ENCODE peak calls at places on chromosomes 5 and 9, in four cellular contexts. One of them, this sample, is unnamed.
A peak's percentile ranks its signal among the peaks of the same experiment; 100 is the strongest.

GRCh38 chr5:102651466-102651865 is 103.6 kb upstream of the PAM start:
- DNase-seq in GM23248: peak; percentile 25
- DNase-seq in psoas muscle: no peak
- DNase-seq in mesenchymal stem cell: no peak
- DNase-seq in this sample: no peak

GRCh38 chr9:21160178-21160577 is 6.3 kb downstream of the IFNA21 start:
- DNase-seq in GM23248: no peak
- DNase-seq in psoas muscle: no peak
- DNase-seq in mesenchymal stem cell: peak; percentile 44
- DNase-seq in this sample: no peak

GRCh38 chr5:88929385-88929784 is 46.4 kb upstream of the MEF2C start:
- DNase-seq in GM23248: no peak
- DNase-seq in psoas muscle: no peak
- DNase-seq in mesenchymal stem cell: no peak
- DNase-seq in this sample: no peak

GRCh38 chr9:89513836-89514235 is 15.9 kb upstream of the SEMA4D start:
- DNase-seq in GM23248: no peak
- DNase-seq in psoas muscle: no peak
- DNase-seq in mesenchymal stem cell: no peak
- DNase-seq in this sample: no peak

GRCh38 chr9:130315446-130316226 is 50.1 kb downstream of the HMCN2 start:
- DNase-seq in GM23248: no peak
- DNase-seq in psoas muscle: peak; percentile 33
- DNase-seq in mesenchymal stem cell: no peak
- DNase-seq in this sample: no peak

GRCh38 chr5:126376443-126376842 is 46.8 kb upstream of the GRAMD2B start:
- DNase-seq in GM23248: no peak
- DNase-seq in psoas muscle: no peak
- DNase-seq in mesenchymal stem cell: no peak
- DNase-seq in this sample: no peak

GRCh38 chr5:42759456-42759855 is 2.8 kb downstream of the CCDC152 start:
- DNase-seq in GM23248: no peak
- DNase-seq in psoas muscle: no peak
- DNase-seq in mesenchymal stem cell: no peak
- DNase-seq in this sample: no peak

GRCh38 chr9:3337515-3337914 is 188.3 kb downstream of the RFX3 start:
- DNase-seq in GM23248: peak; percentile 75
- DNase-seq in psoas muscle: no peak
- DNase-seq in mesenchymal stem cell: peak; percentile 91
- DNase-seq in this sample: peak; percentile 16

GRCh38 chr5:13346401-13346800 is 598.1 kb downstream of the DNAH5 start:
- DNase-seq in GM23248: no peak
- DNase-seq in psoas muscle: no peak
- DNase-seq in mesenchymal stem cell: no peak
- DNase-seq in this sample: no peak

GRCh38 chr9:114551750-114552685 is 35.6 kb upstream of the ATP6V1G1 start:
- DNase-seq in GM23248: peak; percentile 99
- DNase-seq in psoas muscle: no peak
- DNase-seq in mesenchymal stem cell: peak; percentile 99
- DNase-seq in this sample: no peak

GRCh38 chr5:41650131-41650530 is 139.7 kb upstream of the PLCXD3 start:
- DNase-seq in GM23248: no peak
- DNase-seq in psoas muscle: no peak
- DNase-seq in mesenchymal stem cell: no peak
- DNase-seq in this sample: no peak

GRCh38 chr5:103624035-103624461 is 61.5 kb upstream of the NUDT12 start:
- DNase-seq in GM23248: peak; percentile 2
- DNase-seq in psoas muscle: no peak
- DNase-seq in mesenchymal stem cell: peak; percentile 88
- DNase-seq in this sample: no peak

GRCh38 chr5:54281933-54282332 is 28.4 kb downstream of the ARL15 start:
- DNase-seq in GM23248: no peak
- DNase-seq in psoas muscle: no peak
- DNase-seq in mesenchymal stem cell: no peak
- DNase-seq in this sample: no peak

GRCh38 chr9:38700695-38701094 is 19.2 kb downstream of the FAM240B start:
- DNase-seq in GM23248: no peak
- DNase-seq in psoas muscle: no peak
- DNase-seq in mesenchymal stem cell: no peak
- DNase-seq in this sample: no peak

GRCh38 chr5:96254980-96255681 is 177.9 kb downstream of the PCSK1 start:
- DNase-seq in GM23248: peak; percentile 90
- DNase-seq in psoas muscle: no peak
- DNase-seq in mesenchymal stem cell: peak; percentile 68
- DNase-seq in this sample: no peak

GRCh38 chr5:159849437-159850191 is 66.7 kb upstream of the ADRA1B start:
- DNase-seq in GM23248: peak; percentile 88
- DNase-seq in psoas muscle: no peak
- DNase-seq in mesenchymal stem cell: peak; percentile 67
- DNase-seq in this sample: no peak

GRCh38 chr9:14320272-14321245 is 6.6 kb upstream of the NFIB start:
- DNase-seq in GM23248: peak; percentile 83
- DNase-seq in psoas muscle: no peak
- DNase-seq in mesenchymal stem cell: peak; percentile 90
- DNase-seq in this sample: peak; percentile 47

GRCh38 chr9:3200331-3200774 is 325.4 kb downstream of the RFX3 start:
- DNase-seq in GM23248: peak; percentile 90
- DNase-seq in psoas muscle: no peak
- DNase-seq in mesenchymal stem cell: peak; percentile 46
- DNase-seq in this sample: no peak

GRCh38 chr5:149796836-149797235 is 66.7 kb downstream of the PPARGC1B start:
- DNase-seq in GM23248: no peak
- DNase-seq in psoas muscle: no peak
- DNase-seq in mesenchymal stem cell: no peak
- DNase-seq in this sample: no peak

GRCh38 chr5:177390363-177391300 is 6.4 kb downstream of the SLC34A1 start:
- DNase-seq in GM23248: peak; percentile 79
- DNase-seq in psoas muscle: peak; percentile 82
- DNase-seq in mesenchymal stem cell: peak; percentile 86
- DNase-seq in this sample: peak; percentile 72

GRCh38 chr5:181173027-181173419 is 25.6 kb downstream of the OR2V2 start:
- DNase-seq in GM23248: no peak
- DNase-seq in psoas muscle: no peak
- DNase-seq in mesenchymal stem cell: no peak
- DNase-seq in this sample: no peak

GRCh38 chr9:38619556-38620447 is 594 bp downstream of the ANKRD18A start:
- DNase-seq in GM23248: peak; percentile 1
- DNase-seq in psoas muscle: no peak
- DNase-seq in mesenchymal stem cell: no peak
- DNase-seq in this sample: no peak

GRCh38 chr9:113993838-113994540 is 84.1 kb downstream of the AMBP start:
- DNase-seq in GM23248: peak; percentile 84
- DNase-seq in psoas muscle: peak; percentile 93
- DNase-seq in mesenchymal stem cell: no peak
- DNase-seq in this sample: peak; percentile 87

GRCh38 chr9:126857261-126857960 is 3.0 kb upstream of the ZBTB34 start:
- DNase-seq in GM23248: no peak
- DNase-seq in psoas muscle: no peak
- DNase-seq in mesenchymal stem cell: no peak
- DNase-seq in this sample: no peak

GRCh38 chr5:39146831-39147540 is 72.4 kb downstream of the FYB1 start:
- DNase-seq in GM23248: no peak
- DNase-seq in psoas muscle: no peak
- DNase-seq in mesenchymal stem cell: no peak
- DNase-seq in this sample: no peak

GRCh38 chr9:81395301-81396054 is 293.9 kb downstream of the TLE1 start:
- DNase-seq in GM23248: no peak
- DNase-seq in psoas muscle: no peak
- DNase-seq in mesenchymal stem cell: peak; percentile 50
- DNase-seq in this sample: no peak

GRCh38 chr5:59193616-59194319 is 610.9 kb downstream of the RAB3C start:
- DNase-seq in GM23248: peak; percentile 99
- DNase-seq in psoas muscle: peak; percentile 82
- DNase-seq in mesenchymal stem cell: peak; percentile 98
- DNase-seq in this sample: no peak

GRCh38 chr5:118311103-118311502 is 677.2 kb downstream of the DTWD2 start:
- DNase-seq in GM23248: no peak
- DNase-seq in psoas muscle: no peak
- DNase-seq in mesenchymal stem cell: no peak
- DNase-seq in this sample: no peak

GRCh38 chr9:110321055-110321454 is 16.6 kb downstream of the TXNDC8 start:
- DNase-seq in GM23248: peak; percentile 60
- DNase-seq in psoas muscle: no peak
- DNase-seq in mesenchymal stem cell: no peak
- DNase-seq in this sample: no peak

DNA sequence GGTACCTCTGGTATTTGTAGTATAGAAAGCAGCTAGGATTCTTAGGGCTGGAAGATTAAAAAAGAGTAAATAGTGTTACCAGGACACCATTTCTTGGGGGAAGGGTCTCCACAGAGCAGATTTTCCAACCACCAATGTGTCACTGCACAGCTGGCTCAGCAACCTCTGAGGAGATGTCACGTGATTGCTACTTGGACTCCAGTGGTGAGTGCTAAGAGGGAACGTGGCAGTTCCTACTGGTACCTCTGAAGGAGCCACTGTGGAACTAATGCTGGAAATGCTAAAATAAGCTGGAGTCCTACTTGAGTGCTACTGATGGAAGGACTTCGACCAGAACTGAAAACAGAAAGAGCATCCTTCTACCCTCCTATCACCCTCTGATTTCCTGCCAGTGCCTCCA is 36.1 kb upstream of the SPDL1 start:
- DNase-seq in GM23248: peak; percentile 83
- DNase-seq in psoas muscle: no peak
- DNase-seq in mesenchymal stem cell: no peak
- DNase-seq in this sample: no peak
- H3K4me3 ChIP-seq in GM23248: peak overlapping the region; percentile 6
- H3K4me3 ChIP-seq in psoas muscle: no peak overlapping the region
- H3K4me3 ChIP-seq in mesenchymal stem cell: no peak overlapping the region
- H3K4me3 ChIP-seq in this sample: no peak overlapping the region

DNA sequence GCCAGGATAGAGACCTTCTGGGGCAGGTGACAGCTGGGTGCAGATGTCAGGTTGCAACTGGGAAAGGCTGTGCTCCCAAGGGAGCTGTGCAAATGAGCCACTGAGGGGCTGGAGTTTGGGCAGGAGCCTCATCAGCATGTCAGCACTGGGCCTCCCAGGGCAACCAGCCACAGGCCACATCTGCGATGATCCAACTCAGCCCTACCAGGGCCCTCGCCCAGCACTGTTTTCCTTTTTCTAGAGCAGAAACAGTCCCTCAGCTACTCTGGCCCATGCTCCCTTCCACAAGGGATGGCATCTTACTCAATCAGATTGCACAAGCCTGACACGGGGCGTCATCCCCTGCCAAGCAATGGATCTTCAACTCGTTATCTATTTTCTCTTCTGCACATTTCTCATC is 24.8 kb downstream of the NIPAL4 start:
- DNase-seq in GM23248: peak; percentile 81
- DNase-seq in psoas muscle: peak; percentile 79
- DNase-seq in mesenchymal stem cell: no peak
- DNase-seq in this sample: peak; percentile 64
- H3K4me1 ChIP-seq in GM23248: peaks cover 4% of the 10 kb centered on the region
- H3K4me1 ChIP-seq in psoas muscle: no peaks in the 10 kb centered on the region
- H3K4me1 ChIP-seq in mesenchymal stem cell: no peaks in the 10 kb centered on the region
- H3K4me1 ChIP-seq in this sample: peaks cover 3% of the 10 kb centered on the region

GRCh38 chr9:34591911-34592866 is 2.7 kb upstream of the CNTFR start:
- DNase-seq in GM23248: no peak
- DNase-seq in psoas muscle: no peak
- DNase-seq in mesenchymal stem cell: no peak
- DNase-seq in this sample: no peak
- H3K4me3 ChIP-seq in GM23248: no peak overlapping the region
- H3K4me3 ChIP-seq in psoas muscle: peak overlapping the region; percentile 43
- H3K4me3 ChIP-seq in mesenchymal stem cell: no peak overlapping the region
- H3K4me3 ChIP-seq in this sample: peak overlapping the region; percentile 68

GRCh38 chr5:141637266-141637692 is 482 bp downstream of the RELL2 start:
- DNase-seq in GM23248: peak; percentile 40
- DNase-seq in psoas muscle: no peak
- DNase-seq in mesenchymal stem cell: no peak
- DNase-seq in this sample: no peak
- H3K4me1 ChIP-seq in GM23248: peaks cover 13% of the 10 kb centered on the region
- H3K4me1 ChIP-seq in psoas muscle: peaks cover 15% of the 10 kb centered on the region
- H3K4me1 ChIP-seq in mesenchymal stem cell: peaks cover 29% of the 10 kb centered on the region
- H3K4me1 ChIP-seq in this sample: peaks cover 45% of the 10 kb centered on the region

GRCh38 chr5:154478224-154478565 is at the start of gene HAND1:
- DNase-seq in GM23248: peak; percentile 38
- DNase-seq in psoas muscle: peak; percentile 58
- DNase-seq in mesenchymal stem cell: peak; percentile 48
- DNase-seq in this sample: peak; percentile 79
- H3K4me3 ChIP-seq in GM23248: peak within 1 kb of the TSS; percentile 34
- H3K4me3 ChIP-seq in psoas muscle: peak within 1 kb of the TSS; percentile 61
- H3K4me3 ChIP-seq in mesenchymal stem cell: no peak within 1 kb of the TSS
- H3K4me3 ChIP-seq in this sample: peak within 1 kb of the TSS; percentile 75